ENCODE peak calls at places on chromosomes 2 and 18, in six cellular contexts. B is H54, J is HCT116, U is right lobe of liver, D is GM12892, Q is NB4. L is an unnamed sample.

GRCh38 chr2:218060122-218060521 is 8.9 kb upstream of the RUFY4 start:
- DNase-seq in B (no peak), J (no peak), U (no peak), D (no peak), Q (no peak), L (no peak)

GRCh38 chr18:59783138-59783537 is 85.9 kb upstream of the CCBE1 start:
- DNase-seq in B (peak), J (peak), U (no peak), D (peak), Q (peak), L (no peak)

GRCh38 chr2:180334514-180334913 is 327.4 kb upstream of the CWC22 start:
- DNase-seq in B (no peak), J (no peak), U (no peak), D (no peak), Q (peak), L (no peak)

GRCh38 chr2:191345788-191346187 is 100.6 kb downstream of the MYO1B start:
- DNase-seq in B (no peak), J (no peak), U (no peak), D (no peak), Q (no peak), L (no peak)

GRCh38 chr2:134634054-134634630 is 84.7 kb downstream of the TMEM163 start:
- DNase-seq in B (no peak), J (no peak), U (no peak), D (no peak), Q (no peak), L (no peak)

GRCh38 chr2:241035818-241036396 is 37.5 kb downstream of the SNED1 start:
- DNase-seq in B (no peak), J (no peak), U (no peak), D (peak), Q (no peak), L (no peak)

GRCh38 chr2:49240608-49241007 is 86.3 kb upstream of the FSHR start:
- DNase-seq in B (peak), J (no peak), U (no peak), D (no peak), Q (no peak), L (no peak)

GRCh38 chr2:30400151-30400954 is 46.7 kb upstream of the LCLAT1 start:
- DNase-seq in B (no peak), J (no peak), U (no peak), D (no peak), Q (no peak), L (no peak)

GRCh38 chr2:98234763-98235162 is 111.5 kb upstream of the CNGA3 start:
- DNase-seq in B (no peak), J (no peak), U (no peak), D (no peak), Q (peak), L (no peak)

GRCh38 chr2:182713611-182714010 is 2.4 kb upstream of the DNAJC10 start:
- DNase-seq in B (no peak), J (no peak), U (no peak), D (no peak), Q (peak), L (no peak)

GRCh38 chr2:224248944-224249371 is 152.9 kb downstream of the FAM124B start:
- DNase-seq in B (no peak), J (no peak), U (no peak), D (no peak), Q (no peak), L (no peak)

GRCh38 chr2:112730791-112731190 is 10.0 kb downstream of the NT5DC4 start:
- DNase-seq in B (no peak), J (no peak), U (no peak), D (no peak), Q (no peak), L (no peak)

GRCh38 chr2:74529357-74530238 is at the start of the genes AUP1 and HTRA2:
- DNase-seq in B (peak), J (peak), U (peak), D (peak), Q (peak), L (peak)
- TF ChIP-seq POLR2A in B (peak), J (peak), U (peak), D (peak), Q (peak), L (peak)

GRCh38 chr2:64875368-64875767 is 113.8 kb upstream of the SLC1A4 start:
- DNase-seq in B (no peak), J (no peak), U (no peak), D (no peak), Q (no peak), L (no peak)

GRCh38 chr2:64876137-64876647 is 113.0 kb upstream of the SLC1A4 start:
- DNase-seq in B (peak), J (peak), U (no peak), D (no peak), Q (no peak), L (peak)

GRCh38 chr2:64880193-64880951 is 108.8 kb upstream of the SLC1A4 start:
- DNase-seq in B (no peak), J (no peak), U (no peak), D (no peak), Q (no peak), L (no peak)

GRCh38 chr2:64879745-64880144 is 109.5 kb upstream of the SLC1A4 start:
- DNase-seq in B (no peak), J (no peak), U (no peak), D (no peak), Q (no peak), L (no peak)

DNA sequence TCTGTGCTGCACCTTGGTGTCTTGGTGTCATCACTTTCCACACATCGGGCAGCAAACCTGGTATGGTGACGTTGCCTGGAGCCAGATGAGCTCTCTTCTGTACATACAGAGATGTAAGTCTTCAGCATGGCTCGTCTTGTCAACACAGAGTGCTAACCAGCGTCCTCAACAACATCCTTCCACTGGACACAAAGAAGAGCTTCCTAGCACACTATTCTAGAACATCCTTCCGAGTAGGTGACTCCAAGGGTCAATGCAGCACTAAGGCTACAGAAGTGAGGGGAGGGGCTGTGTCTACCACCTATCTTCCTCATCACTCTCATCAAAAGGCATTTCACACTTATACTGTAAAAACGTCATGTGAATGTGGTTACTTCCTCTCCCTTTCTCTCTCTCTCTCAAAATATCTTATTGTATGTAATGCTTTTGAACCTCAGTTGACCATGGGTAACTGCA is 108.1 kb upstream of the SLC1A4 start:
- DNase-seq in B (no peak), J (no peak), U (no peak), D (no peak), Q (no peak), L (no peak)
- TF ChIP-seq POLR2A in B (no peak), J (no peak), U (no peak), D (no peak), Q (no peak), L (no peak)

DNA sequence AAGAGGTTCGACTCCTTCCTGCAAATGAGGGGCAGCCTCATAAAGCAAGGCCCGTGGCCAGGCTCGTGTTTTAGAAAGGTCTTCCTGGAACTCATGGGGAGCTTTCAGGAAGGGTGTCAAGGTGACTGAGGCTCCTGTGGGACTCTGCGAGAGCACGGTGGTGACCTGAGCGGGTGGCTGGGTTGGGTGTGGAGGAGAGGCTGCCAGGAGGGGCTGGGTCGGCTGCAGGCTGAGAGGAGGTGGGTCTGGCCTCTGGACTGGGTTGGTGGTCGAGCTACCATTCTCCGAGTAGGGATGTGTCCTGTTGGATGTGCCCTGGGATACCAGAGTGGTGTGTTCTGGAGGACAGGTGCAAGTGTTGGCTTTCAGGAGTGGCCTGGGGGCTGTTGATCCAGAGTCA is 86.4 kb downstream of the DGKD start:
- DNase-seq in B (no peak), J (no peak), U (no peak), D (no peak), Q (no peak), L (no peak)
- TF ChIP-seq POLR2A in B (no peak), J (no peak), U (no peak), D (no peak), Q (no peak), L (no peak)

GRCh38 chr2:233421091-233421816 is 67.0 kb downstream of the DGKD start:
- DNase-seq in B (no peak), J (no peak), U (no peak), D (no peak), Q (no peak), L (no peak)
- TF ChIP-seq POLR2A in B (no peak), J (no peak), U (no peak), D (no peak), Q (no peak), L (no peak)

GRCh38 chr2:230925443-230925878 is 419 bp upstream of the GPR55 start:
- DNase-seq in B (no peak), J (no peak), U (peak), D (no peak), Q (peak), L (no peak)

GRCh38 chr2:230924470-230925341 is at the start of gene GPR55:
- DNase-seq in B (no peak), J (no peak), U (peak), D (peak), Q (peak), L (no peak)

GRCh38 chr2:230924092-230924469 is 961 bp downstream of the GPR55 start:
- DNase-seq in B (no peak), J (no peak), U (no peak), D (no peak), Q (no peak), L (no peak)

GRCh38 chr2:230921806-230922595 is 3.0 kb downstream of the GPR55 start:
- DNase-seq in B (no peak), J (no peak), U (no peak), D (no peak), Q (no peak), L (no peak)

DNA sequence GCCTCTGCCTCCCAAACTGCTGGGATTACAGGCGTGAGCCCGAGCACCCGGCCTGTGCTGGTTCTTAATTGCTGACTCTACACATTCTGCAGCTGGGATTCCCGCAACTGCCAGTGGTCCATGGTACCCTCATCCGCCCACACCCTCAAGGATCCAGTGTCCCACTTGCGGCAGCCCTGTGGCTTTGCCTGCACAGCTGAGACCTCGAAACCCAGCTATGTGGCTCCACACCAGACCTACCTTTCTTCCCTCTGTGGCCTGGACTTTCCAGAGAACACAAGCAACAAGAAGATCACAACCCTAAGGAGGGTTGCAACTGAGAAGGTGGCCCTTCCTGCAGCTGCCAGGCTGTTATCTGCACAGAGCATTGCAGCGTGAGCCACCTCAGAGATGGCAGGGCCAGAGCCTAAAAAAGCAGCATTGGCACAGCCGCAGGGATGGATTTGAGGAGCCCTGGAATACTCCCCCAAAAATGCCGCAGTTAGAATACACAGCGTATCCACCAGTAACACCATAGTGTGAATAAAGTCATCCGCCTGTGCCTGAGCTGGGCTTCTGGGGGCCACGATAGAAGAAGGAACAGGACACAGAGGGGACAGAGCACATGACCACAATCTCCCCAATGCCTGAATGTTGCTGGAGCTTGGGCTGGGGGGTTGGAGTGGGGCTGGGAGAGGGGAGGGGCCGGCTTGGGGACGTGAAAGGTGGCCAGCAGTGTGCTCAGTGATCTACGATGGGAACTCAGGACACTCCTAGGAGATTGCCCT is 1.9 kb downstream of the GPR55 start:
- DNase-seq in B (no peak), J (no peak), U (no peak), D (no peak), Q (no peak), L (no peak)
- TF ChIP-seq POLR2A in B (no peak), J (no peak), U (no peak), D (peak), Q (no peak), L (no peak)

L was measured in uterus.